ENCODE peak calls at places on chromosomes 1 and 21, in four cellular contexts. O is NCI-H1436, U is G401, P is AG04449. T is an unnamed sample.
A peak's percentile ranks its signal among the peaks of the same experiment; 100 is the strongest.

GRCh38 chr1:209434066-209434465 is 149.4 kb upstream of the CAMK1G start:
- DNase-seq in U (peak; percentile 93), O (no peak), P (no peak), T (no peak)

GRCh38 chr1:3103977-3104677 is 35.1 kb downstream of the PRDM16 start:
- DNase-seq in P (no peak), U (no peak), O (no peak), T (no peak)

GRCh38 chr1:199310701-199311100 is 671.9 kb downstream of the PTPRC start:
- DNase-seq in U (no peak), O (no peak), P (no peak), T (no peak)

GRCh38 chr1:20426371-20426770 is 59.6 kb downstream of the CAMK2N1 start:
- DNase-seq in U (no peak), O (no peak), P (no peak), T (no peak)

GRCh38 chr1:62038594-62039284 is 155.9 kb upstream of the L1TD1 start:
- DNase-seq in P (no peak), O (no peak), U (no peak), T (no peak)

GRCh38 chr1:111592389-111593361 is 26.9 kb upstream of the RAP1A start:
- DNase-seq in U (peak; percentile 47), O (no peak), P (no peak), T (no peak)

GRCh38 chr1:6490181-6491075 is 1.0 kb downstream of the PLEKHG5 start:
- DNase-seq in O (peak; percentile 51), U (peak; percentile 74), P (no peak), T (peak; percentile 58)

GRCh38 chr1:212359794-212360479 is 54.7 kb downstream of the PACC1 start:
- DNase-seq in O (no peak), U (no peak), P (no peak), T (no peak)

GRCh38 chr1:239914827-239915231 is 176.9 kb upstream of the FMN2 start:
- DNase-seq in U (no peak), O (no peak), P (peak; percentile 86), T (no peak)

GRCh38 chr1:38014724-38015424 is 2.3 kb downstream of the UTP11 start:
- DNase-seq in U (no peak), P (no peak), O (no peak), T (no peak)

GRCh38 chr1:117591248-117591647 is 14.6 kb upstream of the TENT5C start:
- DNase-seq in P (no peak), U (no peak), O (no peak), T (no peak)

GRCh38 chr1:12095822-12096263 is 32.7 kb downstream of the TNFRSF8 start:
- DNase-seq in P (no peak), O (no peak), U (no peak), T (no peak)

GRCh38 chr1:235933483-235934116 is 66.9 kb upstream of the LYST start:
- DNase-seq in U (no peak), O (no peak), P (no peak), T (no peak)

GRCh38 chr1:201648911-201649775 is 110.2 kb downstream of the NAV1 start:
- DNase-seq in O (no peak), U (no peak), P (no peak), T (peak; percentile 64)

GRCh38 chr21:43188712-43189151 is 19.9 kb downstream of the CRYAA start:
- DNase-seq in P (no peak), O (no peak), U (peak; percentile 75), T (peak; percentile 72)